ENCODE peak calls at places on chromosomes 1 and 21, in four cellular contexts. One of them, this sample, is unnamed.

GRCh38 chr1:121458291-121459048 is 273.7 kb downstream of the SRGAP2C start:
- DNase-seq in heart left ventricle: no peak
- DNase-seq in cardiac muscle cell: no peak
- DNase-seq in GM13976: peak; percentile 7
- DNase-seq in this sample: peak; percentile 11

GRCh38 chr1:196608401-196609113 is at the start of gene KCNT2:
- DNase-seq in heart left ventricle: peak; percentile 59
- DNase-seq in cardiac muscle cell: peak; percentile 91
- DNase-seq in GM13976: no peak
- DNase-seq in this sample: no peak

GRCh38 chr1:192439373-192440025 is 122.7 kb downstream of the RGS21 start:
- DNase-seq in heart left ventricle: no peak
- DNase-seq in cardiac muscle cell: peak; percentile 11
- DNase-seq in GM13976: no peak
- DNase-seq in this sample: no peak

GRCh38 chr1:169879034-169879835 is 14.5 kb downstream of the SCYL3 start:
- DNase-seq in heart left ventricle: no peak
- DNase-seq in cardiac muscle cell: no peak
- DNase-seq in GM13976: no peak
- DNase-seq in this sample: no peak

GRCh38 chr1:155834296-155834926 is 22.6 kb downstream of the GON4L start:
- DNase-seq in heart left ventricle: no peak
- DNase-seq in cardiac muscle cell: peak; percentile 42
- DNase-seq in GM13976: no peak
- DNase-seq in this sample: peak; percentile 18

GRCh38 chr1:64263335-64263734 is 59.9 kb downstream of the UBE2U start:
- DNase-seq in heart left ventricle: no peak
- DNase-seq in cardiac muscle cell: no peak
- DNase-seq in GM13976: no peak
- DNase-seq in this sample: no peak

GRCh38 chr1:228830954-228831481 is 95.7 kb downstream of the RHOU start:
- DNase-seq in heart left ventricle: no peak
- DNase-seq in cardiac muscle cell: peak; percentile 64
- DNase-seq in GM13976: peak; percentile 70
- DNase-seq in this sample: peak; percentile 45

GRCh38 chr1:31739281-31739853 is 24.8 kb downstream of the ADGRB2 start:
- DNase-seq in heart left ventricle: no peak
- DNase-seq in cardiac muscle cell: no peak
- DNase-seq in GM13976: no peak
- DNase-seq in this sample: no peak

GRCh38 chr1:24325587-24326449 is 6.7 kb downstream of the GRHL3 start:
- DNase-seq in heart left ventricle: no peak
- DNase-seq in cardiac muscle cell: no peak
- DNase-seq in GM13976: no peak
- DNase-seq in this sample: no peak

GRCh38 chr21:38544681-38545080 is 46.4 kb upstream of the ERG start:
- DNase-seq in heart left ventricle: no peak
- DNase-seq in cardiac muscle cell: no peak
- DNase-seq in GM13976: no peak
- DNase-seq in this sample: no peak

GRCh38 chr1:105137543-105138444 is 1388.1 kb downstream of the AMY1C start:
- DNase-seq in heart left ventricle: no peak
- DNase-seq in cardiac muscle cell: no peak
- DNase-seq in GM13976: peak; percentile 33
- DNase-seq in this sample: peak; percentile 17

GRCh38 chr1:157092831-157093230 is 6.8 kb downstream of the ETV3L start:
- DNase-seq in heart left ventricle: peak; percentile 84
- DNase-seq in cardiac muscle cell: peak; percentile 91
- DNase-seq in GM13976: no peak
- DNase-seq in this sample: no peak

GRCh38 chr21:15731243-15731613 is 1.4 kb downstream of the USP25 start:
- DNase-seq in heart left ventricle: no peak
- DNase-seq in cardiac muscle cell: no peak
- DNase-seq in GM13976: no peak
- DNase-seq in this sample: peak; percentile 24

GRCh38 chr1:52045236-52045635 is 9.8 kb downstream of the TXNDC12 start:
- DNase-seq in heart left ventricle: no peak
- DNase-seq in cardiac muscle cell: no peak
- DNase-seq in GM13976: no peak
- DNase-seq in this sample: no peak

GRCh38 chr1:246139745-246140182 is 367.3 kb downstream of the SMYD3 start:
- DNase-seq in heart left ventricle: no peak
- DNase-seq in cardiac muscle cell: peak; percentile 34
- DNase-seq in GM13976: no peak
- DNase-seq in this sample: no peak

GRCh38 chr1:234093741-234094140 is 189.3 kb downstream of the SLC35F3 start:
- DNase-seq in heart left ventricle: peak; percentile 50
- DNase-seq in cardiac muscle cell: peak; percentile 9
- DNase-seq in GM13976: no peak
- DNase-seq in this sample: no peak

GRCh38 chr1:27009601-27010197 is 3.0 kb downstream of the TENT5B start:
- DNase-seq in heart left ventricle: peak; percentile 74
- DNase-seq in cardiac muscle cell: no peak
- DNase-seq in GM13976: no peak
- DNase-seq in this sample: no peak

GRCh38 chr1:88867743-88868521 is 23.4 kb downstream of the GTF2B start:
- DNase-seq in heart left ventricle: no peak
- DNase-seq in cardiac muscle cell: peak; percentile 62
- DNase-seq in GM13976: peak; percentile 21
- DNase-seq in this sample: no peak

GRCh38 chr1:11780380-11781147 is 18.6 kb downstream of the C1orf167 start:
- DNase-seq in heart left ventricle: no peak
- DNase-seq in cardiac muscle cell: no peak
- DNase-seq in GM13976: no peak
- DNase-seq in this sample: no peak

GRCh38 chr1:166902279-166902678 is 26.2 kb upstream of the TADA1 start:
- DNase-seq in heart left ventricle: no peak
- DNase-seq in cardiac muscle cell: peak; percentile 23
- DNase-seq in GM13976: no peak
- DNase-seq in this sample: no peak

GRCh38 chr1:198970919-198971318 is 332.1 kb downstream of the PTPRC start:
- DNase-seq in heart left ventricle: no peak
- DNase-seq in cardiac muscle cell: peak; percentile 38
- DNase-seq in GM13976: no peak
- DNase-seq in this sample: no peak

GRCh38 chr1:157622471-157622870 is 24.6 kb upstream of the FCRL4 start:
- DNase-seq in heart left ventricle: no peak
- DNase-seq in cardiac muscle cell: no peak
- DNase-seq in GM13976: no peak
- DNase-seq in this sample: no peak

GRCh38 chr1:245483247-245483646 is 328.5 kb downstream of the KIF26B start:
- DNase-seq in heart left ventricle: no peak
- DNase-seq in cardiac muscle cell: no peak
- DNase-seq in GM13976: no peak
- DNase-seq in this sample: no peak

GRCh38 chr1:206880310-206880709 is 14.9 kb downstream of the IL20 start:
- DNase-seq in heart left ventricle: no peak
- DNase-seq in cardiac muscle cell: no peak
- DNase-seq in GM13976: no peak
- DNase-seq in this sample: no peak

GRCh38 chr1:185325413-185325812 is 8.4 kb upstream of the IVNS1ABP start:
- DNase-seq in heart left ventricle: no peak
- DNase-seq in cardiac muscle cell: no peak
- DNase-seq in GM13976: no peak
- DNase-seq in this sample: no peak

GRCh38 chr1:18341291-18342058 is 139.3 kb upstream of the KLHDC7A start:
- DNase-seq in heart left ventricle: no peak
- DNase-seq in cardiac muscle cell: no peak
- DNase-seq in GM13976: no peak
- DNase-seq in this sample: no peak

GRCh38 chr1:214862421-214862820 is 220.1 kb upstream of the KCNK2 start:
- DNase-seq in heart left ventricle: no peak
- DNase-seq in cardiac muscle cell: peak; percentile 4
- DNase-seq in GM13976: no peak
- DNase-seq in this sample: no peak

GRCh38 chr1:109812691-109813393 is 49.1 kb upstream of the EPS8L3 start:
- DNase-seq in heart left ventricle: no peak
- DNase-seq in cardiac muscle cell: no peak
- DNase-seq in GM13976: no peak
- DNase-seq in this sample: no peak

GRCh38 chr1:151510614-151510956 is 602 bp upstream of the CGN start:
- DNase-seq in heart left ventricle: no peak
- DNase-seq in cardiac muscle cell: no peak
- DNase-seq in GM13976: no peak
- DNase-seq in this sample: no peak

DNA sequence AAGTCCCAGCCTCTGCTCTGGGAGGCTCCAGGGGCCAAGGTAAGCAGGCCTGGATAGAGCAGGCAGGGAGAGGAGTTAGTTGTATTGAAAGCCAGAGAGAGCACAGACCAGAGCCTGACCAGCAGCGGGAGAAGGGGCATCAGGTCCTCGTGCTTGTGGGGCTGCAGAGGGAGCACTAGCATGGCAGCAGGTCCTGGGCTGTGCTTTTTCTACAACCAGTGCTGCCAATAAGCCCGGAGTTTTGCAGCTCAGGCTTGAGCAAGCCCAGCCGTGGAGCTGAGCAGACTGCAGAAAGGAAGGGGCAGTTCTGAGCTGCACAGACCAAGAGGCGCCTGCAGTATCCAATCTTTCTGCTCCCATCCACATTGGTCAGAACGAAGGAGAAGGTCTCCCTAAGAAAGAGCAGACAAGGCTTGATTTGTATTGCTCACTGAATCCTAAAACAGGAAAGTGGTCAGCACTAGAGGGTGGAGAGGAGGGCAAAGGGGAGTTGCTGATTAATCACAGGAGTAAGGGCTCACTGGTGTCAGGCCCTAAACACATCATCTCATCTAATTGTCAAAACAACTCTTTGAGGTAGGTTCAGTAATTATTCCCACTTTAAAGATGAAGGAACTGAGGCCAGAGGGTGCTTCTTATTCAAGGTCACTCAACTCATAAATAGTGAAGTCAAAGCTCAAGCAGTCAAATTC is 2.7 kb downstream of the DENND2D start:
- DNase-seq in heart left ventricle: no peak
- DNase-seq in cardiac muscle cell: peak; percentile 58
- DNase-seq in GM13976: peak; percentile 60
- DNase-seq in this sample: peak; percentile 58
- TF ChIP-seq CTCF in heart left ventricle: no peak
- TF ChIP-seq CTCF in cardiac muscle cell: peak; percentile 54
- TF ChIP-seq CTCF in GM13976: peak; percentile 59
- TF ChIP-seq CTCF in this sample: peak; percentile 68

DNA sequence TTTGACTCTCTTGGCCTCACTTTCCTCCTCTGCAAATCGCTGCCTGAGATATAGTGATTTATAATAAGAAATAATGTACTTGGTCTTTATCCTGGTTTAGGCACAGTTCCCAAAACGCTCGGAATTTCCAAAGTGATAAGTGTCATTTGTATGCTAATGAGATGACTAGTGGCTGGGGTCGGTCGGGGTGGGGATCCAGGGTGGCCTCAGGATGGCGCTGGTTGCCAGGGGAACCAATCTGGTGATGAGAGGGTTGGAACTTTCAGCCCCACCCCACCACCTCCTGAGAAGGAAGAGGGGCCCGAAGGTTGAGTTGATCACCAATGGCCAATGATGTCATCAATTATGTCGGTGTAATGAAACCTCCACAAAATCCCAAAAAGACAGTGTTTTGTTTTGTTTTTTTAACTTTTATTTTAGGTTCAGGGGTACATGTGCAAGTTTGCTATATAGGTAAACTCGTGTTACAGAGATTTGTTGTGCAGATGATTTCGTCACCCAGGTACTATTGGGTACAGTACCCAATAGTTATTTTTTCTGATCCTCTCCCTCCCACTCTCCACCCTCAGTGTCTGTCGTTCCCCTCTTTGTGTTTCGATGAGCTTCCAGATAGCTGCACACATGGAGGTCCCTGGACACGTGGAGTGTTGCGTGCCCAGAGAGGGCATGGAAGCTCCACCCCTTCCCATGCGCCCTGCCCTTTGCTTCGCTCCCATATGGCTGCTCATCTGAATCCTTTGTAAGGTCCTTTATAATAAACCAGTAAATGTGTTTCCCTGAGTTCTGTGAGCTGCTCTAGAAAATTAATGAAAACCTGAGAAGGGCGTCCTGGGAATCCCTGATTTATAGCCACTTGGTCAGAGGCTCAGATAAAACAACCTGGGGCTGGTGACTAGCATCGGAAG is 97.2 kb downstream of the KCNN3 start:
- DNase-seq in heart left ventricle: no peak
- DNase-seq in cardiac muscle cell: no peak
- DNase-seq in GM13976: no peak
- DNase-seq in this sample: no peak
- TF ChIP-seq CTCF in heart left ventricle: peak; percentile 5
- TF ChIP-seq CTCF in cardiac muscle cell: no peak
- TF ChIP-seq CTCF in GM13976: no peak
- TF ChIP-seq CTCF in this sample: peak; percentile 39

DNA sequence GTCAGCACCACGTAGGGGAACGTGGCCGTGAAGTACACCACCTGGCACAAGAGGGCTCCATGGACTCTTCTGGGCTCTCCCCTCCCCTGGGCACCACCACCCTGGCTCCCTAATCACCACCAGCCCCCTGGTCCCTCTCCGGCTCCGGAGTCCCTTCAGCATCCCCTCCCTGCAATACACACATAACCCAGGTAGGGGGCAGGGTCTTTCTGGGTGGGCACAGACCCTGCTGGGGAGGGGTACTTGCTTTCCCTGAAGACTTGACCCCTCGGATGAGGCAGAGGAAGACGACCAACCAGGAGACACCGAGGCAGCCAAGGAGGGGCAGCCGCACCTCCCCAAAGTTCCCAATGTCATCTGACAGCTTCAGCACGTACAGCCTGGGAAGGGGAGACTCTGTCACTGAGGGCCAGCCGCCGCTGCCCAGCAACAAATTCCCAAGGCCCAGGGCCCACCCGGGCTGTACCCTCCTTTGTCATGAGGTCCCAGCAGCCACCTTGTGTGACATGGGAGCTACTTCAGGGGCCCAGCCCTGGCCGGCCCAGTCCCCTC is 11.3 kb downstream of the CCDC24 start:
- DNase-seq in heart left ventricle: no peak
- DNase-seq in cardiac muscle cell: no peak
- DNase-seq in GM13976: no peak
- DNase-seq in this sample: no peak
- TF ChIP-seq CTCF in heart left ventricle: no peak
- TF ChIP-seq CTCF in cardiac muscle cell: peak; percentile 22
- TF ChIP-seq CTCF in GM13976: no peak
- TF ChIP-seq CTCF in this sample: peak; percentile 0

GRCh38 chr1:201080135-201080534 is 32.1 kb downstream of the CACNA1S start:
- DNase-seq in heart left ventricle: no peak
- DNase-seq in cardiac muscle cell: no peak
- DNase-seq in GM13976: no peak
- DNase-seq in this sample: no peak
- TF ChIP-seq CTCF in heart left ventricle: no peak
- TF ChIP-seq CTCF in cardiac muscle cell: no peak
- TF ChIP-seq CTCF in GM13976: no peak
- TF ChIP-seq CTCF in this sample: no peak

GRCh38 chr1:171596705-171597104 is 25.3 kb upstream of the MYOCOS start:
- DNase-seq in heart left ventricle: no peak
- DNase-seq in cardiac muscle cell: no peak
- DNase-seq in GM13976: no peak
- DNase-seq in this sample: no peak

GRCh38 chr1:171596119-171596518 is 25.9 kb upstream of the MYOCOS start:
- DNase-seq in heart left ventricle: no peak
- DNase-seq in cardiac muscle cell: no peak
- DNase-seq in GM13976: no peak
- DNase-seq in this sample: no peak

GRCh38 chr1:171597203-171597602 is 24.8 kb upstream of the MYOCOS start:
- DNase-seq in heart left ventricle: no peak
- DNase-seq in cardiac muscle cell: peak; percentile 6
- DNase-seq in GM13976: no peak
- DNase-seq in this sample: no peak

GRCh38 chr1:171595324-171595723 is 26.7 kb upstream of the MYOCOS start:
- DNase-seq in heart left ventricle: no peak
- DNase-seq in cardiac muscle cell: no peak
- DNase-seq in GM13976: no peak
- DNase-seq in this sample: no peak

GRCh38 chr1:171600852-171601251 is 21.2 kb upstream of the MYOCOS start:
- DNase-seq in heart left ventricle: no peak
- DNase-seq in cardiac muscle cell: no peak
- DNase-seq in GM13976: no peak
- DNase-seq in this sample: no peak
- TF ChIP-seq CTCF in heart left ventricle: no peak
- TF ChIP-seq CTCF in cardiac muscle cell: no peak
- TF ChIP-seq CTCF in GM13976: no peak
- TF ChIP-seq CTCF in this sample: no peak

This sample was measured in GM13977.